ENCODE peak calls at places on chromosomes 11 and 22, in nine cellular contexts. W is colonic mucosa; F is PC-9; X is lung; H is CD8-positive, alpha-beta T cell; U is tibial nerve; M is A549; P is cardiac muscle cell; G is body of pancreas. A is an unnamed sample. For H3K9me3, the result is how much of the 10 kb centered on the place peaks cover.

GRCh38 chr11:76181371-76181770 is 24.9 kb downstream of the WNT11 start:
- DNase-seq in W (no peak), F (no peak), X (no peak), H (no peak), U (no peak), M (no peak), P (no peak), G (no peak), A (no peak)

GRCh38 chr11:128447233-128447632 is 140.1 kb downstream of the ETS1 start:
- DNase-seq in W (no peak), F (no peak), X (no peak), H (no peak), U (no peak), M (no peak), P (no peak), G (no peak), A (no peak)

GRCh38 chr11:110141812-110142211 is 48.6 kb downstream of the ZC3H12C start:
- DNase-seq in W (no peak), F (no peak), X (no peak), H (no peak), U (no peak), M (no peak), P (no peak), G (no peak), A (no peak)

GRCh38 chr11:116335078-116335477 is 437.7 kb downstream of the BUD13 start:
- DNase-seq in W (no peak), F (no peak), X (no peak), H (no peak), U (no peak), M (no peak), P (no peak), G (no peak), A (no peak)

GRCh38 chr11:120893431-120894206 is 130.3 kb upstream of the TBCEL start:
- DNase-seq in W (no peak), F (no peak), X (no peak), H (no peak), U (no peak), M (no peak), P (no peak), G (no peak), A (no peak)

GRCh38 chr22:18078329-18079041 is 695 bp downstream of the PEX26 start:
- DNase-seq in W (peak), F (peak), X (no peak), H (no peak), U (no peak), M (peak), P (no peak), G (peak), A (peak)

GRCh38 chr11:33383075-33383919 is 126.1 kb downstream of the HIPK3 start:
- DNase-seq in W (no peak), F (no peak), X (no peak), H (no peak), U (no peak), M (no peak), P (no peak), G (no peak), A (no peak)

GRCh38 chr11:132631956-132632355 is 900.3 kb downstream of the OPCML start:
- DNase-seq in W (no peak), F (no peak), X (no peak), H (no peak), U (no peak), M (no peak), P (no peak), G (no peak), A (no peak)

GRCh38 chr22:35348026-35348590 is 32.8 kb upstream of the HMOX1 start:
- DNase-seq in W (no peak), F (no peak), X (no peak), H (no peak), U (no peak), M (no peak), P (no peak), G (no peak), A (no peak)

GRCh38 chr11:34180045-34180813 is 74.8 kb downstream of the NAT10 start:
- DNase-seq in W (no peak), F (no peak), X (no peak), H (no peak), U (no peak), M (no peak), P (no peak), G (no peak), A (no peak)

GRCh38 chr11:72144807-72145565 is 9.5 kb downstream of the FOLR3 start:
- DNase-seq in W (no peak), F (peak), X (no peak), H (no peak), U (no peak), M (peak), P (no peak), G (no peak), A (peak)

GRCh38 chr11:45184640-45185039 is 38.2 kb downstream of the PRDM11 start:
- DNase-seq in W (no peak), F (no peak), X (no peak), H (no peak), U (no peak), M (no peak), P (no peak), G (no peak), A (no peak)

GRCh38 chr11:1060885-1061616 is 13.6 kb upstream of the MUC2 start:
- DNase-seq in W (peak), F (peak), X (no peak), H (no peak), U (no peak), M (peak), P (no peak), G (peak), A (peak)

GRCh38 chr11:58626915-58627483 is 4.5 kb downstream of the CNTF start:
- DNase-seq in W (no peak), F (no peak), X (no peak), H (no peak), U (no peak), M (no peak), P (no peak), G (no peak), A (no peak)

GRCh38 chr22:31206896-31207687 is 5.0 kb upstream of the LIMK2 start:
- DNase-seq in W (peak), F (peak), X (peak), H (no peak), U (no peak), M (no peak), P (no peak), G (peak), A (peak)

GRCh38 chr11:46353706-46354105 is 6.4 kb downstream of the DGKZ start:
- DNase-seq in W (no peak), F (no peak), X (no peak), H (no peak), U (no peak), M (no peak), P (no peak), G (no peak), A (no peak)

GRCh38 chr11:110200241-110200640 is 96.2 kb downstream of the RDX start:
- DNase-seq in W (no peak), F (no peak), X (peak), H (no peak), U (no peak), M (no peak), P (no peak), G (no peak), A (no peak)

GRCh38 chr11:130211781-130212401 is 52.3 kb downstream of the ST14 start:
- DNase-seq in W (peak), F (no peak), X (peak), H (peak), U (no peak), M (no peak), P (no peak), G (peak), A (no peak)

GRCh38 chr11:44621140-44621681 is 55.7 kb downstream of the CD82 start:
- DNase-seq in W (peak), F (peak), X (peak), H (peak), U (peak), M (peak), P (peak), G (peak), A (peak)

GRCh38 chr22:46835693-46836092 is 73.2 kb downstream of the TBC1D22A start:
- DNase-seq in W (no peak), F (no peak), X (no peak), H (no peak), U (no peak), M (no peak), P (no peak), G (no peak), A (no peak)

GRCh38 chr22:46830001-46830715 is 67.7 kb downstream of the TBC1D22A start:
- DNase-seq in W (no peak), F (peak), X (no peak), H (peak), U (peak), M (peak), P (no peak), G (peak), A (no peak)

GRCh38 chr22:46830841-46831240 is 68.4 kb downstream of the TBC1D22A start:
- DNase-seq in W (no peak), F (no peak), X (no peak), H (peak), U (no peak), M (peak), P (no peak), G (no peak), A (no peak)

GRCh38 chr22:46835288-46835687 is 72.8 kb downstream of the TBC1D22A start:
- DNase-seq in W (no peak), F (no peak), X (no peak), H (no peak), U (no peak), M (no peak), P (no peak), G (no peak), A (no peak)

GRCh38 chr22:46833228-46833627 is 70.8 kb downstream of the TBC1D22A start:
- DNase-seq in W (no peak), F (no peak), X (no peak), H (peak), U (no peak), M (peak), P (peak), G (peak), A (peak)
- H3K9me3 ChIP-seq in W (under half), F (under half), X (under half), H (under half), U (under half), M (under half), P (under half), G (under half), A (under half)

GRCh38 chr11:126336646-126337045 is 18.8 kb upstream of the ST3GAL4 start:
- DNase-seq in W (no peak), F (no peak), X (no peak), H (no peak), U (no peak), M (no peak), P (no peak), G (no peak), A (no peak)
- H3K27ac ChIP-seq in W (no peak), F (no peak), X (peak), H (no peak), U (no peak), M (no peak), P (peak), G (no peak), A (peak)

GRCh38 chr11:70738661-70739060 is 340.3 kb downstream of the CTTN start:
- DNase-seq in W (no peak), F (no peak), X (no peak), H (no peak), U (no peak), M (no peak), P (no peak), G (no peak), A (no peak)
- H3K9me3 ChIP-seq in W (under half), F (under half), X (under half), H (under half), U (under half), M (under half), P (under half), G (under half), A (under half)

GRCh38 chr11:10522921-10523320 is 18.1 kb downstream of the RNF141 start:
- DNase-seq in W (no peak), F (no peak), X (no peak), H (no peak), U (no peak), M (no peak), P (no peak), G (no peak), A (no peak)

GRCh38 chr11:10524471-10524870 is 16.5 kb downstream of the RNF141 start:
- DNase-seq in W (no peak), F (no peak), X (no peak), H (no peak), U (no peak), M (no peak), P (no peak), G (no peak), A (no peak)

GRCh38 chr11:10528121-10528520 is 12.9 kb downstream of the RNF141 start:
- DNase-seq in W (no peak), F (no peak), X (no peak), H (no peak), U (no peak), M (no peak), P (no peak), G (no peak), A (peak)

GRCh38 chr11:10529279-10529678 is 11.7 kb downstream of the RNF141 start:
- DNase-seq in W (no peak), F (no peak), X (no peak), H (no peak), U (no peak), M (no peak), P (no peak), G (no peak), A (no peak)

DNA sequence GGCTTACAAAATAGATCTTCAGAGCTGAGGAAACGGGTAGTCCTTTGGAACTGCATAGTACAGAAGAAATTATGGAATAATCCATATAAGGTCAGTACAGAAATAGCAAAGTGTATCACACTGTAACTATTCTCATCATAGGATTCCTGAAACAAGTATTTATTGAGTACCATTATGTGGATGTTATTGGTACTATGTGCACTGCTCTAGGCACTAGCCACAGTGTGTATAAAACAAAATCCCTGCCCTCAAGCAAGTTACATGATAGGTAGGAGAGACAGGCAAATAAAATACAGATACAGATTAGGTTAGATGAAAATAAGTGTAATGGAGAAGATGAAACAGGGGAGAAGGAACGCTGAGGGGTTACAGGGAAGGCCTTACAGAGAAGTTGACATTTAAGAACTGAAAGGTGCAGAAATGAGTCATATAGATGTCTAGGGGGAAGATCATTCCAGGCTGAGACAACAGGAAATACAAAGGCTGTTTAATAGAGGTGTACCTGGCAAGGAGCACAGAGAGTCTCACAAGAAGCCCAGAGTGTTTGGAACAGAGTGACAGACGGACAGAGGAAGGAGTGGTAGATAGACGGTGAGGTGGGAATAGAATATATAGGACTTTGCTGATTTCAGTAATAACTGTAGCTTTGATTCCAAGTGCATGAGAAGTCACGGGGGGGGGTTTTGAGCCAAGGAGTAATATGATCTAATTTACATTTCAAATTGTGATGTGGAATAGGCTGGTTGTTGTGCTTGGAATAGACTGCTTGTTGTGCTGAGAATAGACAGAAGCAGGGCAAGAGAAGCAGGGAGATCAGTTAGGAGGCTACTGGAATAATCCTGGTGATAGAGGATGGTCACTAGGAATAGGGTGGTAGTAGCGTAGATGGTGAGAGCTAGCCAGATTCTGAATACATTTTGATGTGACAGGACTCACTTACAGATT is 13.7 kb downstream of the RNF141 start:
- DNase-seq in W (no peak), F (no peak), X (no peak), H (no peak), U (no peak), M (peak), P (no peak), G (no peak), A (peak)
- H3K27ac ChIP-seq in W (peak), F (peak), X (no peak), H (no peak), U (no peak), M (peak), P (no peak), G (no peak), A (peak)

GRCh38 chr11:91587131-91587530 is 637.5 kb upstream of the FAT3 start:
- DNase-seq in W (no peak), F (no peak), X (no peak), H (no peak), U (no peak), M (no peak), P (no peak), G (no peak), A (no peak)

GRCh38 chr11:91591021-91591420 is 633.6 kb upstream of the FAT3 start:
- DNase-seq in W (no peak), F (no peak), X (no peak), H (no peak), U (no peak), M (no peak), P (no peak), G (no peak), A (no peak)

GRCh38 chr11:91585035-91585801 is 639.4 kb upstream of the FAT3 start:
- DNase-seq in W (no peak), F (no peak), X (no peak), H (no peak), U (no peak), M (no peak), P (no peak), G (no peak), A (no peak)
- H3K9me3 ChIP-seq in W (under half), F (under half), X (under half), H (under half), U (under half), M (under half), P (under half), G (under half), A (under half)

DNA sequence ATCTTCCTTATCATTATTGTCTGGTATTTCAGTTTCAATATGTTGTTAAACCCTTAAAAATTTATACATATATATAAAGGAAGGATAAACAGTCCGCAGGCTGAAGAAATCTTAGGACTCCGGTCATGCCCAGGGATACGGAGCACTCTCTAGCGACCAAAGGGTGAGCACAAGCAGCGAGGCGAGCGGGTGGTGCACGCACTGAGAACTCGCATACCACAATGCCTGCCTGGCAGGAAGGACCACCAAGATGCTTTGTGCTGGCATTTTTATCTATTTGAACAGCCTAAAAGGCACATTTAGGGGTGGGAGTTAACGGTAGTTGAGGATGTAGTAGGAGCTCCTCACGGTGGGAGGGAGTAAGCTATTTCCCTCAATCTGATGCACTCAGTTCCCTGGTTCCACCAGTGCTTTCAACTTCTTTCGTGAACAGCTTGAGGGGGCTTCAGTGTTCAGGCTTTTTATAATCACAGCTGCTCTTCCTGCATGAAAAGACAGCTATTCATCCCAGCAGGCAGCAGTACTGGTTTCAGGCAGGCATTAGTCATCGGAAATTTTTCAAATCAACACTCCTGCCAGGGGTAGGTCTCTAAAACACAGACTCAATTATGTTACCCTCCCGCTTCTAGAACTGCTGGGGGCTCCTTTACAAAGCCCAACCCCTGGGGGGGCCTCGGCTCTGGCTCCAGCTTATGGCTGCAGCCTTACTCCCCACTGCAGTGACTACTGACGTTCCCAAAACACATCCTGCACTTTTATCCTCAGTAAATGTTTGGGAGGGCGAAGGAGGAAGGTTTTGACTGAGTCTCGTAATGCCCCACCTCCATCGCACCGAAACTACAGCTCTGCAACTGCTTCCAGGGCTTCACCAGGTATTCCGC is 6.0 kb downstream of the POLDIP3 start:
- DNase-seq in W (no peak), F (peak), X (no peak), H (no peak), U (no peak), M (no peak), P (no peak), G (no peak), A (no peak)
- H3K27ac ChIP-seq in W (no peak), F (peak), X (peak), H (no peak), U (peak), M (no peak), P (peak), G (peak), A (no peak)